ENCODE peak calls at places on chromosome 2, in ten cellular contexts. N is HTR-8/SVneo; Z is astrocyte of the spinal cord; I is lung microvascular endothelial cell; C is ureter; J is A549; W is SHP77 treated with DMSO at 0.1 percent for 48 hours; R is Ammon's horn; F is adipocyte; E is CD4-positive, CD25-positive, alpha-beta regulatory T cell. D is an unnamed sample.

GRCh38 chr2:21354113-21354679 is 230.4 kb downstream of the TDRD15 start:
- DNase-seq in N (no peak), C (no peak), W (no peak), J (no peak), E (no peak), I (no peak), Z (no peak), F (no peak), R (no peak), D (no peak)

GRCh38 chr2:128314026-128314347 is 4.7 kb downstream of the HS6ST1 start:
- DNase-seq in E (no peak), N (no peak), I (no peak), F (no peak), R (no peak), C (no peak), J (no peak), Z (no peak), W (no peak), D (no peak)

GRCh38 chr2:11009866-11010265 is 98.1 kb downstream of the KCNF1 start:
- DNase-seq in C (no peak), F (no peak), W (no peak), E (no peak), R (peak), Z (no peak), J (no peak), N (no peak), I (no peak), D (no peak)

GRCh38 chr2:48968011-48968410 is 186.3 kb downstream of the FSHR start:
- DNase-seq in I (no peak), Z (no peak), C (no peak), J (no peak), W (no peak), N (no peak), R (no peak), E (no peak), F (no peak), D (no peak)

GRCh38 chr2:159124441-159124911 is 156.0 kb downstream of the TANC1 start:
- DNase-seq in N (peak), F (peak), J (peak), C (no peak), W (no peak), Z (peak), I (peak), R (no peak), E (no peak), D (no peak)

GRCh38 chr2:1736997-1737480 is 7.3 kb downstream of the PXDN start:
- DNase-seq in F (peak), R (no peak), Z (peak), C (no peak), I (no peak), W (no peak), E (no peak), N (no peak), J (no peak), D (no peak)

GRCh38 chr2:143210446-143210819 is 81.2 kb downstream of the ARHGAP15 start:
- DNase-seq in Z (no peak), J (no peak), F (no peak), C (no peak), R (no peak), W (no peak), E (no peak), I (no peak), N (no peak), D (no peak)

GRCh38 chr2:161030260-161031063 is 129.8 kb upstream of the TANK start:
- DNase-seq in R (no peak), J (peak), C (no peak), I (no peak), E (no peak), F (peak), W (no peak), Z (peak), N (peak), D (no peak)

GRCh38 chr2:231219289-231219688 is 20.9 kb downstream of the ARMC9 start:
- DNase-seq in J (no peak), R (no peak), I (no peak), N (no peak), E (no peak), Z (no peak), F (no peak), W (no peak), C (no peak), D (no peak)

GRCh38 chr2:232300894-232301387 is 77.6 kb upstream of the ALPP start:
- DNase-seq in N (no peak), J (peak), I (peak), C (no peak), W (peak), R (no peak), E (no peak), Z (peak), F (peak), D (no peak)